ENCODE peak calls at places on chromosomes 12 and 14, in four cellular contexts. Y is K562, X is WTC11, S is SK-N-SH. J is an unnamed sample.

GRCh38 chr12:133105620-133106019 is 24.5 kb downstream of the ZNF891 start:
- DNase-seq in S (no peak), X (no peak), Y (no peak), J (no peak)

GRCh38 chr12:70196732-70197361 is 46.4 kb upstream of the CNOT2 start:
- DNase-seq in S (peak), Y (no peak), X (no peak), J (no peak)

GRCh38 chr12:105748806-105749600 is 389.8 kb downstream of the NUAK1 start:
- DNase-seq in S (no peak), Y (no peak), X (no peak), J (no peak)

GRCh38 chr12:105013892-105014291 is 27.8 kb downstream of the NOPCHAP1 start:
- DNase-seq in X (no peak), Y (no peak), S (no peak), J (no peak)

GRCh38 chr14:90642239-90642717 is 174.0 kb downstream of the TTC7B start:
- DNase-seq in Y (no peak), S (no peak), X (peak), J (peak)

GRCh38 chr12:25959069-25959961 is 833 bp downstream of the RASSF8 start:
- DNase-seq in X (peak), S (peak), Y (no peak), J (no peak)

GRCh38 chr14:77562681-77563080 is 53.8 kb downstream of the SPTLC2 start:
- DNase-seq in S (no peak), Y (no peak), X (no peak), J (no peak)

GRCh38 chr14:47300801-47301200 is 374.6 kb downstream of the MDGA2 start:
- DNase-seq in S (no peak), Y (no peak), X (no peak), J (no peak)

GRCh38 chr12:82099216-82099615 is 259.0 kb downstream of the CCDC59 start:
- DNase-seq in X (no peak), S (no peak), Y (no peak), J (no peak)

GRCh38 chr12:70837026-70837425 is 83.5 kb downstream of the PTPRR start:
- DNase-seq in Y (no peak), S (no peak), X (no peak), J (no peak)

GRCh38 chr12:212799-213526 is 994 bp downstream of the SLC6A12 start:
- DNase-seq in X (no peak), S (peak), Y (no peak), J (no peak)

GRCh38 chr12:835754-836493 is 83.5 kb downstream of the WNK1 start:
- DNase-seq in S (no peak), X (no peak), Y (no peak), J (no peak)

GRCh38 chr12:113087193-113087592 is 30.7 kb downstream of the DTX1 start:
- DNase-seq in S (no peak), X (no peak), Y (no peak), J (no peak)

GRCh38 chr12:5434647-5434968 is 2.7 kb downstream of the NTF3 start:
- DNase-seq in X (no peak), Y (no peak), S (no peak), J (no peak)

GRCh38 chr12:20007331-20007730 is 361.0 kb upstream of the PDE3A start:
- DNase-seq in X (no peak), S (no peak), Y (no peak), J (no peak)

GRCh38 chr12:56521209-56521589 is 421 bp upstream of the RBMS2 start:
- DNase-seq in Y (no peak), S (no peak), X (no peak), J (no peak)

GRCh38 chr12:39764944-39765560 is 145.4 kb upstream of the ABCD2 start:
- DNase-seq in X (no peak), Y (peak), S (peak), J (no peak)

GRCh38 chr12:52945389-52946232 is 3.3 kb upstream of the KRT18 start:
- DNase-seq in S (no peak), Y (no peak), X (peak), J (peak)

GRCh38 chr12:55681142-55682077 is 26.3 kb downstream of the ITGA7 start:
- DNase-seq in X (peak), Y (peak), S (no peak), J (peak)

GRCh38 chr12:1807107-1807478 is 13.3 kb upstream of the LRTM2 start:
- DNase-seq in S (no peak), X (no peak), Y (no peak), J (no peak)

GRCh38 chr12:122888232-122888752 is 7.6 kb downstream of the VPS37B start:
- DNase-seq in Y (no peak), S (no peak), X (peak), J (no peak)

GRCh38 chr12:124233846-124234620 is 60.9 kb upstream of the RFLNA start:
- DNase-seq in Y (no peak), X (no peak), S (no peak), J (no peak)

GRCh38 chr12:124231980-124232653 is 62.8 kb upstream of the RFLNA start:
- DNase-seq in S (no peak), Y (no peak), X (no peak), J (no peak)

GRCh38 chr12:124232654-124232987 is 62.3 kb upstream of the RFLNA start:
- DNase-seq in X (no peak), Y (no peak), S (no peak), J (no peak)

GRCh38 chr12:124230789-124231188 is 64.1 kb upstream of the RFLNA start:
- DNase-seq in S (no peak), Y (no peak), X (no peak), J (no peak)

GRCh38 chr12:124233041-124233836 is 61.7 kb upstream of the RFLNA start:
- DNase-seq in Y (no peak), S (no peak), X (no peak), J (no peak)
- TF ChIP-seq TEAD4 in Y (no peak), S (no peak), X (no peak), J (no peak)

GRCh38 chr12:31476437-31476836 is 114.5 kb downstream of the DENND5B start:
- DNase-seq in X (no peak), S (no peak), Y (no peak), J (no peak)
- TF ChIP-seq TEAD4 in X (no peak), S (no peak), Y (no peak), J (no peak)

DNA sequence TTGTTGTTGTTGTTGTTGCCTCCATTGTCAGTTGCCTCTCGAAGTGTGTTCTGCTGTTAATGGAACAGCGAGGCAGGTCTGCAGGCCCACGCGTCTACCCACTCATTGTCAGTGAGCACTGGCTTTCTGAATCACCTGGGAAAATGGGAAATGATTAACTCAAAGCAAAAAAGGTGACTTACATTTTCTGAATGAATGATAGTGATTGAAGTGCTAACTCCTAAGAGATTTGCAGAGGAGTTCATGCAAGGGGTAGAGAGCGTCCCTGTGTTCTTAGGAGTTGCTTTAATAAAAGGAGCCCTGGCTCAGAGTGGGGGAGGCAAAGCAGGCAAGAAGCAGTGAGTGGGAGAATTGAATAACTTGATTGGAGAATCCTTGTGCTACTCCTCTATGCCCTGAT is 177.6 kb downstream of the CAND1 start:
- DNase-seq in S (no peak), X (no peak), Y (no peak), J (no peak)
- TF ChIP-seq TEAD4 in S (no peak), X (no peak), Y (no peak), J (no peak)

GRCh38 chr12:120367252-120367923 is 1.6 kb downstream of the MSI1 start:
- DNase-seq in Y (peak), X (peak), S (peak), J (peak)
- TF ChIP-seq TEAD4 in Y (no peak), X (no peak), S (no peak), J (no peak)